ENCODE peak calls at places on chromosomes 5 and 9, in four cellular contexts. One of them, this sample, is unnamed.

GRCh38 chr5:133873936-133874585 is 94.4 kb downstream of the C5orf15 start:
- DNase-seq in stimulated activated CD4-positive, alpha-beta T cell treated with anti-CD3 and anti-CD28 coated beads, Interleukin-12 subunit alpha, Interleukin-12 subunit beta, amount 100 ng/mL, for 48 hours: peak
- DNase-seq in GM13976: no peak
- DNase-seq in mesenchymal stem cell: peak
- DNase-seq in this sample: no peak

GRCh38 chr9:93013856-93014582 is 44.5 kb upstream of the SUSD3 start:
- DNase-seq in stimulated activated CD4-positive, alpha-beta T cell treated with anti-CD3 and anti-CD28 coated beads, Interleukin-12 subunit alpha, Interleukin-12 subunit beta, amount 100 ng/mL, for 48 hours: no peak
- DNase-seq in mesenchymal stem cell: no peak
- DNase-seq in GM13976: no peak
- DNase-seq in this sample: no peak

GRCh38 chr9:91308144-91308543 is 53.6 kb downstream of the AUH start:
- DNase-seq in mesenchymal stem cell: no peak
- DNase-seq in GM13976: no peak
- DNase-seq in stimulated activated CD4-positive, alpha-beta T cell treated with anti-CD3 and anti-CD28 coated beads, Interleukin-12 subunit alpha, Interleukin-12 subunit beta, amount 100 ng/mL, for 48 hours: no peak
- DNase-seq in this sample: no peak

GRCh38 chr9:38362912-38363588 is 29.5 kb upstream of the ALDH1B1 start:
- DNase-seq in mesenchymal stem cell: peak
- DNase-seq in stimulated activated CD4-positive, alpha-beta T cell treated with anti-CD3 and anti-CD28 coated beads, Interleukin-12 subunit alpha, Interleukin-12 subunit beta, amount 100 ng/mL, for 48 hours: peak
- DNase-seq in GM13976: peak
- DNase-seq in this sample: no peak

GRCh38 chr5:169003721-169004481 is 297.0 kb downstream of the SLIT3 start:
- DNase-seq in GM13976: no peak
- DNase-seq in stimulated activated CD4-positive, alpha-beta T cell treated with anti-CD3 and anti-CD28 coated beads, Interleukin-12 subunit alpha, Interleukin-12 subunit beta, amount 100 ng/mL, for 48 hours: no peak
- DNase-seq in mesenchymal stem cell: no peak
- DNase-seq in this sample: no peak

GRCh38 chr5:72363146-72363802 is 43.1 kb downstream of the PTCD2 start:
- DNase-seq in GM13976: no peak
- DNase-seq in mesenchymal stem cell: peak
- DNase-seq in stimulated activated CD4-positive, alpha-beta T cell treated with anti-CD3 and anti-CD28 coated beads, Interleukin-12 subunit alpha, Interleukin-12 subunit beta, amount 100 ng/mL, for 48 hours: no peak
- DNase-seq in this sample: no peak

GRCh38 chr5:16179936-16180788 is 571 bp upstream of the MARCHF11 start:
- DNase-seq in stimulated activated CD4-positive, alpha-beta T cell treated with anti-CD3 and anti-CD28 coated beads, Interleukin-12 subunit alpha, Interleukin-12 subunit beta, amount 100 ng/mL, for 48 hours: no peak
- DNase-seq in mesenchymal stem cell: no peak
- DNase-seq in GM13976: no peak
- DNase-seq in this sample: no peak

GRCh38 chr5:124744170-124744911 is 2.1 kb downstream of the ZNF608 start:
- DNase-seq in mesenchymal stem cell: peak
- DNase-seq in GM13976: no peak
- DNase-seq in stimulated activated CD4-positive, alpha-beta T cell treated with anti-CD3 and anti-CD28 coated beads, Interleukin-12 subunit alpha, Interleukin-12 subunit beta, amount 100 ng/mL, for 48 hours: no peak
- DNase-seq in this sample: no peak

GRCh38 chr5:135371738-135372232 is 27.2 kb downstream of the MACROH2A1 start:
- DNase-seq in mesenchymal stem cell: no peak
- DNase-seq in stimulated activated CD4-positive, alpha-beta T cell treated with anti-CD3 and anti-CD28 coated beads, Interleukin-12 subunit alpha, Interleukin-12 subunit beta, amount 100 ng/mL, for 48 hours: no peak
- DNase-seq in GM13976: no peak
- DNase-seq in this sample: no peak

This sample was measured in iPS DF 6.9.